ENCODE peak calls at places on chromosomes 3 and 15, in seven cellular contexts. L is cardiac fibroblast, I is fibroblast of pulmonary artery, D is HFFc6, T is spleen, Z is heart left ventricle, A is foreskin fibroblast. O is an unnamed sample.

GRCh38 chr15:51401872-51402517 is 60.5 kb downstream of the GLDN start:
- DNase-seq in L (peak), I (peak), D (peak), T (peak), Z (peak), A (peak), O (peak)

GRCh38 chr3:11624161-11624560 is 19.6 kb downstream of the VGLL4 start:
- DNase-seq in L (peak), I (peak), D (peak), T (no peak), Z (no peak), A (no peak), O (peak)

GRCh38 chr3:56125358-56126005 is 342.8 kb downstream of the ERC2 start:
- DNase-seq in L (peak), I (peak), D (peak), T (no peak), Z (no peak), A (peak), O (peak)

GRCh38 chr3:142318331-142318730 is 92.9 kb upstream of the GK5 start:
- DNase-seq in L (peak), I (peak), D (peak), T (no peak), Z (no peak), A (no peak), O (peak)

GRCh38 chr15:62998262-62998909 is 44.2 kb upstream of the TPM1 start:
- DNase-seq in L (no peak), I (no peak), D (no peak), T (no peak), Z (no peak), A (no peak), O (no peak)

GRCh38 chr3:67524046-67524445 is 130.4 kb downstream of the SUCLG2 start:
- DNase-seq in L (peak), I (no peak), D (peak), T (no peak), Z (no peak), A (peak), O (no peak)

GRCh38 chr3:105255351-105255750 is 111.4 kb upstream of the ALCAM start:
- DNase-seq in L (peak), I (no peak), D (no peak), T (no peak), Z (no peak), A (no peak), O (peak)

GRCh38 chr3:192929146-192929545 is 11.5 kb upstream of the MB21D2 start:
- DNase-seq in L (peak), I (peak), D (peak), T (no peak), Z (no peak), A (no peak), O (peak)

GRCh38 chr3:21620511-21621395 is 130.3 kb downstream of the ZNF385D start:
- DNase-seq in L (no peak), I (no peak), D (no peak), T (no peak), Z (no peak), A (no peak), O (no peak)

GRCh38 chr3:87197531-87197930 is 29.6 kb upstream of the CHMP2B start:
- DNase-seq in L (no peak), I (no peak), D (no peak), T (no peak), Z (no peak), A (no peak), O (no peak)

GRCh38 chr3:142972092-142972753 is 8.7 kb upstream of the PAQR9 start:
- DNase-seq in L (no peak), I (no peak), D (no peak), T (no peak), Z (no peak), A (no peak), O (no peak)

GRCh38 chr3:63869929-63870328 is 6.3 kb downstream of the ATXN7 start:
- DNase-seq in L (peak), I (no peak), D (no peak), T (no peak), Z (no peak), A (no peak), O (no peak)

GRCh38 chr3:114231616-114232015 is 5.8 kb downstream of the ZNF80 start:
- DNase-seq in L (no peak), I (no peak), D (no peak), T (peak), Z (no peak), A (no peak), O (no peak)

DNA sequence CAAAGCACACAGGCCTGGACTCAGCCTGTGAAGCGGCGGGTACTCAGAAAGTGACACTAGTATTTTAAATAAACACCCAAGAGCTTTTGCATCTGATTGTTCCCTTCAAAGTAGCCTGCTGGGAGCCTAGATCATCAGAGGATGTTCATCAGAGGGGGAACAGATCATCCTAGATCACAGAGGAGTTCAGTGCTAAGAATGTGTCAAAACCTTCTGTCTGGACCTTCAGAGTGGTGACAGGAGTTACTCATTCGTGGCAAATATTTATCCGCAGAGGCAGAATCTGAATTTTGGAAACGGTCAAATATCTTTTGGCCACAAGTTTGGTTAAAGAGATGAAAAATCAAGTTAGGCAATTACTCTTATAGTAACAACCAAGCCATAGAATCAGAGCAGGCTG is 9.7 kb upstream of the KIF7 start:
- DNase-seq in L (peak), I (no peak), D (no peak), T (no peak), Z (no peak), A (peak), O (no peak)
- TF ChIP-seq CTCF in L (no peak), I (no peak), D (no peak), T (no peak), Z (no peak), A (no peak), O (no peak)

DNA sequence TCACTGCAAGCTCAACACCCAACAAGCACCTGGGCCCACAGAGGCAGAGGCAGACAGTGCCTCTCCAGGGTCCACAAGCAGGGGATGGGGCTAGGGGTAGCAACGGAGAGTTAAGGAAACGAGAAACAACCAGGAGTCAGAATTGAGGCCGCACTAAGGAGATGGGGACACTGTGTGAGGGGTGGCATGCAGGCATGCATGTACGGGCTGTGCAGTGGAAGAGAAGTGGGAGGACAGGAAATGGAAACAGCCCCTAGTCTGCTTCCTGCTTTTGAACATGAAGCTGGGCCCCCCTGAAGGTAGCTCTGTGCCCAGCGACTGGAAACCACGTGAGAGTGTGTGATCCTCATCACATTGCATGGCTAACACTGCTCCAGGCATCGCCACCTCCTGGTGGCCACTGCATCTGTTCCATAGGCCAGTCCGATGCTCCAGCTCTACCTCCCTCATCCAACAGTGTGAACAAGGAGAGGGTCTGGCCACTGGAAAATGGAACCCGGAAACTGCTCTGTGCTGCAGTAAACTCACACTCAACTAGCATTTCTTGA is 44.0 kb downstream of the XXYLT1 start:
- DNase-seq in L (peak), I (peak), D (no peak), T (peak), Z (no peak), A (no peak), O (no peak)
- TF ChIP-seq CTCF in L (peak), I (peak), D (peak), T (no peak), Z (no peak), A (peak), O (peak)

DNA sequence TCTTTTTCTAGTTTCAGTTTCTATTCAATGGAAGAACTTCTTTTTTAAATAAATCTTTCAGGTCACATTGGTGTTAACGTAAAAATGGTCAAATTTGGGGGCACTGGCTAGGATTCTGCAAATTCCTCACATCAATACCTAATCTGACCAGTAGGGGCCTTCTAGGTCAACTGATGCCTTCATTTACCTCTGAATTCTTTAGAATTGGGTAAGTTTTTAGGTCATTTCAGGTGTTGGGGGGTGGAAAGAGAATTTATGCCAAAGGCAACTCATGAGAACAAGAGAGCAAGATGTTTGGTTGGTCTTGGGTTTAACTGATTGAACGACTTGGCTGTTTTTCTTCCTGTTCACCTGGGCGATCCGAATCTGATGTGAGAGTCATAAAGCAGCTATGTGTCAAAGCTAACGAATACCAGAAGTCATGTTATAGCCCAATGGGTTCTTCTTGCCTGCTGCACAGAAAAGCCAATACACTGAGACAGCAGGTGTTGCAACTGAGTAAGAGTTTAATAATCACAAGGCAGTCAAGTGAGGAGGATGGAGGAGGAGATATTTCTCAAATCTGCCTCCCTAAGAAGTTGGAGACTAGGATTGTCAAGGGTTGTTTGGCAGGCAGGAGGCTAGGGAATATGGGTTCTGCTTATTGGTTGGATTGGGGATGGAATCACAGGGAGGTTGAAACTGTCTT is 15.3 kb downstream of the LRRC49 start:
- DNase-seq in L (no peak), I (no peak), D (no peak), T (no peak), Z (no peak), A (no peak), O (no peak)
- TF ChIP-seq CTCF in L (peak), I (peak), D (peak), T (no peak), Z (no peak), A (no peak), O (peak)

GRCh38 chr3:119324899-119325298 is 30.7 kb downstream of the ARHGAP31 start:
- DNase-seq in L (no peak), I (no peak), D (no peak), T (no peak), Z (no peak), A (no peak), O (no peak)

GRCh38 chr3:119323401-119324107 is 29.4 kb downstream of the ARHGAP31 start:
- DNase-seq in L (peak), I (no peak), D (no peak), T (peak), Z (no peak), A (no peak), O (no peak)

GRCh38 chr3:119319311-119319710 is 25.1 kb downstream of the ARHGAP31 start:
- DNase-seq in L (no peak), I (no peak), D (no peak), T (no peak), Z (no peak), A (no peak), O (no peak)

GRCh38 chr3:119322021-119322522 is 27.9 kb downstream of the ARHGAP31 start:
- DNase-seq in L (peak), I (peak), D (peak), T (no peak), Z (no peak), A (peak), O (peak)

DNA sequence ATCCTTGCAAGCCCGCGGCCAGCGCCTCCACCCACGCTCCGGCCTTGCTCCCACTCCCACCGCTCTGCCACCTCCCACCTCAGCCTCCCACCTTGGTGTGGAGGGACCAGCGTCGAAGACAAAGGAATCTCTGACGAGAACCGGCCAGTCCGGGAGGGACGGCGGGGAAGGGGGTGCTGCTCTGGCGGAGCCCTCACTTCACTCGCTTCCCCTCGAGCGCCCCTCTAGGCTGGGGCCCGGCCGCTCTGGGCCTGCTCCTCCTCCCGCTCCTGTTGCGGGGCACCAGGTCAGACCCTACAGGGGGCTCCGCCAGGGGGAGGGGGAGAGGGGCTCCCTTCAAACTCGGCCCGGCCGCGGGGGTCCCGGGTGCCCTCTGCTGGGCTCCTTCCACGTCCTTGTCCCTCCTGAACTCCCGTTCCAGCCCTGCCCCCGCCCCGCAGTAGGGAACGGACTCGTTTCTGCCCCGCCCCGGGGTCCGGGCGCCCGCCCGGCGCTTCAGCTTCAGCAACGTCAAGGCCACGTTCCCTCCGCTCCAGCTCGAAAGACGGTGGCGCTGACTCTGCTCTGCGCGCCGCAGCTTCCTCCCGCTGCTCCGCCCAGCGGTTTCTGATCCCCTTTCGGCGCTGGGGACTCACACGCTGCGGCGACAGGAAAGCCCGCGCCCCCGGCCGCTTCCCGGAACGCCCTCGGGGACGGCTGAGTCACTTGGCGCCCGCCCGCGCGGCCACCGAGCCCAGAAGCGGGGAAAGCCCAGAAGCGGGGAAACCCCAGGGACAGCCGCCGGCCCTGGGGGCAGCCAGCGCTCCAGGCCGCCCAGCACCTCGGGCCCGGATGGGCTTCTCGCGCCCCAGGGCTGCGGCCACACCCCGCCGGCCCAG is 28.6 kb downstream of the ARHGAP31 start:
- DNase-seq in L (peak), I (peak), D (peak), T (peak), Z (peak), A (peak), O (peak)
- TF ChIP-seq CTCF in L (no peak), I (no peak), D (peak), T (no peak), Z (no peak), A (peak), O (peak)

DNA sequence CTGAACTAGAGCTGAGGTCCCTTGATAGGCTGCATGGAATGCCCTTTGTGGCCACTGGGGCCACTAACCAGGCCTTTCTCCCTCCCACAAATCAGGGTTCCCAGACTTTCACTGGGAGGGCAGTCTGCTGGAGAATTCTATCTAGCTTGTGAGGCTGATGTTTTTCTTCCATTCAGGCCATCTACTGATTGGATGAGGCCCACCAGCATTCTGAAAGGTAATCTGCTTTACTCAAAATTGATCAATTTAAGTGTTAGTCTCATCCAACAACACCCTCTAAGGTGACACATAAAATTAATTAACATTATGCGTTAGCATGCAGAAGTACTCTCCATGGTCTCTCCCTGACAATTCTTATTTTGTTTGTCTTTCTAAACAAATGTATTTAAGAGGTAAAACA is 80.5 kb downstream of the RTP4 start:
- DNase-seq in L (no peak), I (no peak), D (no peak), T (no peak), Z (no peak), A (no peak), O (no peak)
- TF ChIP-seq CTCF in L (no peak), I (no peak), D (no peak), T (no peak), Z (no peak), A (no peak), O (no peak)

GRCh38 chr3:23760325-23760724 is 45.4 kb upstream of the UBE2E1 start:
- DNase-seq in L (peak), I (no peak), D (no peak), T (no peak), Z (no peak), A (no peak), O (no peak)
- TF ChIP-seq CTCF in L (no peak), I (peak), D (peak), T (no peak), Z (no peak), A (no peak), O (peak)

DNA sequence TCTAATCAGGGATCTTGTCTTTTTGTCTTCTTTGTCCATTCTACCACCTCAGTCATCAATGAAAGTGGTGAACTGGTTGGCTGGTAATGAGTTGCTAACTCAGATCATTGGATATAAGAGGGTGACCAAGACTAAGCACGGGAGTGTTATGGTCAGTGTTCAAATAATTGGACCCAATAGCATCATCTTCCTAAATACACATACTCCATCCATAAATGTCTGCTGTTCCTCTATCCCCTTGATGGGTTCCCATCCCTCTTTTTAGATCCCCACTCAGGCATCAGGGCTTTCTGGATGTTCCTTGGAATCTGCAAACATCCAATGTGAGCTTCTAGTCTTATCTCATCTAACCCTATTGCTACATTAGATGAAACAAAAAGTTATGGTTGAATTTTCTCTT is 3.5 kb downstream of the SEMA5B start:
- DNase-seq in L (no peak), I (no peak), D (no peak), T (no peak), Z (no peak), A (no peak), O (no peak)
- TF ChIP-seq CTCF in L (no peak), I (no peak), D (no peak), T (no peak), Z (no peak), A (no peak), O (no peak)